ENCODE peak calls at places on chromosomes 1 and 21, in nine cellular contexts. One of them, this sample, is unnamed.
A peak's percentile ranks its signal among the peaks of the same experiment; 100 is the strongest.

GRCh38 chr1:27525296-27526271 is 35.6 kb upstream of the WASF2 start:
- DNase-seq in iPS DF 6.9: no peak
- DNase-seq in aorta: no peak
- DNase-seq in OCI-LY7: peak; percentile 87
- DNase-seq in mammary epithelial cell: peak; percentile 69
- DNase-seq in GM23338: peak; percentile 90
- DNase-seq in endothelial cell of umbilical vein: no peak
- DNase-seq in hepatocyte: peak; percentile 92
- DNase-seq in cardiac muscle cell: peak; percentile 75
- DNase-seq in this sample: peak; percentile 76

GRCh38 chr1:53579221-53580008 is 120.2 kb downstream of the DMRTB1 start:
- DNase-seq in GM23338: no peak
- DNase-seq in aorta: peak; percentile 11
- DNase-seq in OCI-LY7: no peak
- DNase-seq in iPS DF 6.9: no peak
- DNase-seq in endothelial cell of umbilical vein: no peak
- DNase-seq in cardiac muscle cell: no peak
- DNase-seq in mammary epithelial cell: no peak
- DNase-seq in hepatocyte: no peak
- DNase-seq in this sample: no peak

GRCh38 chr1:97094257-97094972 is 372.8 kb downstream of the PTBP2 start:
- DNase-seq in GM23338: no peak
- DNase-seq in mammary epithelial cell: peak; percentile 89
- DNase-seq in hepatocyte: no peak
- DNase-seq in iPS DF 6.9: no peak
- DNase-seq in OCI-LY7: no peak
- DNase-seq in cardiac muscle cell: peak; percentile 79
- DNase-seq in endothelial cell of umbilical vein: peak; percentile 64
- DNase-seq in aorta: no peak
- DNase-seq in this sample: peak; percentile 77

GRCh38 chr1:2980073-2980791 is 41.0 kb upstream of the ACTRT2 start:
- DNase-seq in iPS DF 6.9: no peak
- DNase-seq in cardiac muscle cell: no peak
- DNase-seq in GM23338: no peak
- DNase-seq in OCI-LY7: no peak
- DNase-seq in mammary epithelial cell: no peak
- DNase-seq in hepatocyte: no peak
- DNase-seq in aorta: peak; percentile 70
- DNase-seq in endothelial cell of umbilical vein: no peak
- DNase-seq in this sample: no peak

GRCh38 chr1:19015476-19015875 is 59.0 kb upstream of the IFFO2 start:
- DNase-seq in OCI-LY7: no peak
- DNase-seq in hepatocyte: no peak
- DNase-seq in endothelial cell of umbilical vein: no peak
- DNase-seq in iPS DF 6.9: no peak
- DNase-seq in aorta: no peak
- DNase-seq in GM23338: no peak
- DNase-seq in cardiac muscle cell: no peak
- DNase-seq in mammary epithelial cell: no peak
- DNase-seq in this sample: no peak

GRCh38 chr1:6351480-6352137 is 42.0 kb downstream of the ACOT7 start:
- DNase-seq in hepatocyte: no peak
- DNase-seq in cardiac muscle cell: no peak
- DNase-seq in GM23338: no peak
- DNase-seq in iPS DF 6.9: no peak
- DNase-seq in mammary epithelial cell: peak; percentile 51
- DNase-seq in OCI-LY7: no peak
- DNase-seq in aorta: no peak
- DNase-seq in endothelial cell of umbilical vein: no peak
- DNase-seq in this sample: no peak

GRCh38 chr21:42156690-42157605 is 62.0 kb upstream of the ABCG1 start:
- DNase-seq in cardiac muscle cell: peak; percentile 38
- DNase-seq in aorta: no peak
- DNase-seq in mammary epithelial cell: no peak
- DNase-seq in OCI-LY7: no peak
- DNase-seq in hepatocyte: no peak
- DNase-seq in GM23338: no peak
- DNase-seq in endothelial cell of umbilical vein: peak; percentile 38
- DNase-seq in iPS DF 6.9: no peak
- DNase-seq in this sample: peak; percentile 27

GRCh38 chr1:146012703-146013565 is 8.6 kb downstream of the HJV start:
- DNase-seq in mammary epithelial cell: peak; percentile 65
- DNase-seq in aorta: no peak
- DNase-seq in endothelial cell of umbilical vein: peak; percentile 84
- DNase-seq in hepatocyte: peak; percentile 77
- DNase-seq in GM23338: peak; percentile 78
- DNase-seq in cardiac muscle cell: peak; percentile 83
- DNase-seq in iPS DF 6.9: no peak
- DNase-seq in OCI-LY7: peak; percentile 76
- DNase-seq in this sample: peak; percentile 92

GRCh38 chr1:50979964-50980363 is 9.9 kb downstream of the CDKN2C start:
- DNase-seq in iPS DF 6.9: no peak
- DNase-seq in cardiac muscle cell: no peak
- DNase-seq in GM23338: no peak
- DNase-seq in aorta: no peak
- DNase-seq in hepatocyte: no peak
- DNase-seq in endothelial cell of umbilical vein: no peak
- DNase-seq in OCI-LY7: no peak
- DNase-seq in mammary epithelial cell: no peak
- DNase-seq in this sample: no peak

GRCh38 chr1:46202975-46203737 is at the start of gene LURAP1:
- DNase-seq in iPS DF 6.9: no peak
- DNase-seq in endothelial cell of umbilical vein: peak; percentile 60
- DNase-seq in aorta: peak; percentile 92
- DNase-seq in mammary epithelial cell: peak; percentile 70
- DNase-seq in cardiac muscle cell: peak; percentile 74
- DNase-seq in OCI-LY7: peak; percentile 60
- DNase-seq in GM23338: peak; percentile 65
- DNase-seq in hepatocyte: peak; percentile 61
- DNase-seq in this sample: peak; percentile 83

GRCh38 chr1:1033731-1034437 is 14.0 kb downstream of the AGRN start:
- DNase-seq in cardiac muscle cell: no peak
- DNase-seq in iPS DF 6.9: no peak
- DNase-seq in mammary epithelial cell: no peak
- DNase-seq in hepatocyte: no peak
- DNase-seq in endothelial cell of umbilical vein: no peak
- DNase-seq in GM23338: peak; percentile 66
- DNase-seq in OCI-LY7: no peak
- DNase-seq in aorta: no peak
- DNase-seq in this sample: peak; percentile 42

GRCh38 chr1:185360714-185361113 is 43.7 kb upstream of the IVNS1ABP start:
- DNase-seq in iPS DF 6.9: no peak
- DNase-seq in GM23338: no peak
- DNase-seq in endothelial cell of umbilical vein: peak; percentile 30
- DNase-seq in cardiac muscle cell: peak; percentile 42
- DNase-seq in aorta: no peak
- DNase-seq in mammary epithelial cell: no peak
- DNase-seq in hepatocyte: no peak
- DNase-seq in OCI-LY7: no peak
- DNase-seq in this sample: no peak

GRCh38 chr1:104787866-104788510 is 1038.3 kb downstream of the AMY1C start:
- DNase-seq in GM23338: no peak
- DNase-seq in OCI-LY7: no peak
- DNase-seq in mammary epithelial cell: no peak
- DNase-seq in aorta: no peak
- DNase-seq in endothelial cell of umbilical vein: no peak
- DNase-seq in iPS DF 6.9: no peak
- DNase-seq in hepatocyte: no peak
- DNase-seq in cardiac muscle cell: no peak
- DNase-seq in this sample: no peak

GRCh38 chr1:153509036-153509435 is 26.8 kb downstream of the S100A6 start:
- DNase-seq in OCI-LY7: no peak
- DNase-seq in endothelial cell of umbilical vein: no peak
- DNase-seq in GM23338: no peak
- DNase-seq in cardiac muscle cell: no peak
- DNase-seq in aorta: no peak
- DNase-seq in hepatocyte: no peak
- DNase-seq in mammary epithelial cell: peak; percentile 44
- DNase-seq in iPS DF 6.9: no peak
- DNase-seq in this sample: no peak

GRCh38 chr1:237473896-237474295 is 416.8 kb downstream of the ZP4 start:
- DNase-seq in mammary epithelial cell: no peak
- DNase-seq in aorta: no peak
- DNase-seq in iPS DF 6.9: no peak
- DNase-seq in GM23338: no peak
- DNase-seq in cardiac muscle cell: no peak
- DNase-seq in endothelial cell of umbilical vein: no peak
- DNase-seq in hepatocyte: no peak
- DNase-seq in OCI-LY7: no peak
- DNase-seq in this sample: no peak

DNA sequence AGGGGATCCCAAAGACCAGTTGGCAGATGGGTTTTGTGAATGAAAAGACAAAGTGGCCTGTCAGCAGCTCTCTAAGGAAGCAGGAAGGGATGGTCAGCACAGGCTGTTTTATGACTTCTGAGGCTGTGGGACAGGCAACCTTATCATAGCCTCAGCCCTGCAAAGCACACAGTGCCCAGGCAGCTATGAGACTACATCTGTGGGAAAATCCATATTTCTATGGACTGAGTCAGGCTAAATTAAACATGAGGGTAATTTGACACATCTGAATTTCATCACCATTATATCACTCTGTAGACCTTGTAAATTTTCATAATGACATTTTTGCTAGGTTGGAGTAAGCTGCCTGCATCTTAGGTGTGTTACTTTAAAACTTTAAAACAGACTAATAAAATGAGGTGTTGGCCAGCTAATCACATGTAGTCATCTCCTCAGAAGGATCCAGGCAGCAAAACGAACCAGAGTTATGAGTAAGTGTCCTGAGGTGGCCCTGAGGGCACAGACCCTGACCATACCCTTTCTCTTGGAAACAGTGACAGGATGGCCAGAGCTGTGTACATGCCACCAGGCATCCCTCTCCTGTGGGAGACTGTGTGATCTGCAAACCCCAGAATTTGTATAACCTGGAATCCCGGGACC is 14.6 kb downstream of the NGF start:
- DNase-seq in iPS DF 6.9: no peak
- DNase-seq in GM23338: no peak
- DNase-seq in endothelial cell of umbilical vein: no peak
- DNase-seq in OCI-LY7: no peak
- DNase-seq in cardiac muscle cell: no peak
- DNase-seq in aorta: no peak
- DNase-seq in mammary epithelial cell: peak; percentile 71
- DNase-seq in hepatocyte: peak; percentile 62
- DNase-seq in this sample: peak; percentile 45
- H3K4me3 ChIP-seq in iPS DF 6.9: no peak overlapping the region
- H3K4me3 ChIP-seq in GM23338: no peak overlapping the region
- H3K4me3 ChIP-seq in endothelial cell of umbilical vein: no peak overlapping the region
- H3K4me3 ChIP-seq in OCI-LY7: no peak overlapping the region
- H3K4me3 ChIP-seq in cardiac muscle cell: no peak overlapping the region
- H3K4me3 ChIP-seq in aorta: no peak overlapping the region
- H3K4me3 ChIP-seq in mammary epithelial cell: no peak overlapping the region
- H3K4me3 ChIP-seq in hepatocyte: no peak overlapping the region
- H3K4me3 ChIP-seq in this sample: no peak overlapping the region

GRCh38 chr1:160799641-160800040 is 3.7 kb downstream of the LY9 start:
- DNase-seq in endothelial cell of umbilical vein: no peak
- DNase-seq in mammary epithelial cell: no peak
- DNase-seq in hepatocyte: no peak
- DNase-seq in aorta: no peak
- DNase-seq in GM23338: no peak
- DNase-seq in iPS DF 6.9: no peak
- DNase-seq in OCI-LY7: no peak
- DNase-seq in cardiac muscle cell: no peak
- DNase-seq in this sample: no peak
- H3K4me1 ChIP-seq in endothelial cell of umbilical vein: no peaks in the 10 kb centered on the region
- H3K4me1 ChIP-seq in mammary epithelial cell: no peaks in the 10 kb centered on the region
- H3K4me1 ChIP-seq in hepatocyte: no peaks in the 10 kb centered on the region
- H3K4me1 ChIP-seq in aorta: no peaks in the 10 kb centered on the region
- H3K4me1 ChIP-seq in GM23338: no peaks in the 10 kb centered on the region
- H3K4me1 ChIP-seq in iPS DF 6.9: no peaks in the 10 kb centered on the region
- H3K4me1 ChIP-seq in OCI-LY7: peaks cover 57% of the 10 kb centered on the region
- H3K4me1 ChIP-seq in cardiac muscle cell: no peaks in the 10 kb centered on the region
- H3K4me1 ChIP-seq in this sample: no peaks in the 10 kb centered on the region

GRCh38 chr1:39890880-39891279 is 7.6 kb upstream of the TRIT1 start:
- DNase-seq in aorta: no peak
- DNase-seq in endothelial cell of umbilical vein: no peak
- DNase-seq in GM23338: no peak
- DNase-seq in iPS DF 6.9: no peak
- DNase-seq in mammary epithelial cell: no peak
- DNase-seq in OCI-LY7: no peak
- DNase-seq in cardiac muscle cell: no peak
- DNase-seq in hepatocyte: no peak
- DNase-seq in this sample: no peak

GRCh38 chr1:39895096-39895495 is 6.6 kb downstream of the MYCL start:
- DNase-seq in cardiac muscle cell: no peak
- DNase-seq in iPS DF 6.9: no peak
- DNase-seq in endothelial cell of umbilical vein: no peak
- DNase-seq in aorta: no peak
- DNase-seq in hepatocyte: no peak
- DNase-seq in GM23338: no peak
- DNase-seq in mammary epithelial cell: peak; percentile 58
- DNase-seq in OCI-LY7: no peak
- DNase-seq in this sample: no peak

GRCh38 chr1:39890267-39890666 is 7.0 kb upstream of the TRIT1 start:
- DNase-seq in cardiac muscle cell: no peak
- DNase-seq in aorta: no peak
- DNase-seq in GM23338: no peak
- DNase-seq in OCI-LY7: no peak
- DNase-seq in iPS DF 6.9: no peak
- DNase-seq in mammary epithelial cell: no peak
- DNase-seq in hepatocyte: no peak
- DNase-seq in endothelial cell of umbilical vein: no peak
- DNase-seq in this sample: no peak

GRCh38 chr1:39895731-39896480 is 5.8 kb downstream of the MYCL start:
- DNase-seq in iPS DF 6.9: no peak
- DNase-seq in cardiac muscle cell: no peak
- DNase-seq in hepatocyte: no peak
- DNase-seq in GM23338: no peak
- DNase-seq in OCI-LY7: no peak
- DNase-seq in aorta: no peak
- DNase-seq in endothelial cell of umbilical vein: no peak
- DNase-seq in mammary epithelial cell: no peak
- DNase-seq in this sample: no peak

GRCh38 chr1:39892611-39893595 is 8.8 kb downstream of the MYCL start:
- DNase-seq in GM23338: peak; percentile 91
- DNase-seq in endothelial cell of umbilical vein: peak; percentile 47
- DNase-seq in aorta: no peak
- DNase-seq in mammary epithelial cell: peak; percentile 64
- DNase-seq in iPS DF 6.9: no peak
- DNase-seq in hepatocyte: peak; percentile 52
- DNase-seq in OCI-LY7: no peak
- DNase-seq in cardiac muscle cell: peak; percentile 85
- DNase-seq in this sample: peak; percentile 71
- H3K4me3 ChIP-seq in GM23338: peak overlapping the region; percentile 38
- H3K4me3 ChIP-seq in endothelial cell of umbilical vein: no peak overlapping the region
- H3K4me3 ChIP-seq in aorta: no peak overlapping the region
- H3K4me3 ChIP-seq in mammary epithelial cell: no peak overlapping the region
- H3K4me3 ChIP-seq in iPS DF 6.9: no peak overlapping the region
- H3K4me3 ChIP-seq in hepatocyte: no peak overlapping the region
- H3K4me3 ChIP-seq in OCI-LY7: no peak overlapping the region
- H3K4me3 ChIP-seq in cardiac muscle cell: no peak overlapping the region
- H3K4me3 ChIP-seq in this sample: peak overlapping the region; percentile 53

GRCh38 chr1:170711682-170712081 is 47.8 kb downstream of the PRRX1 start:
- DNase-seq in GM23338: no peak
- DNase-seq in iPS DF 6.9: no peak
- DNase-seq in hepatocyte: no peak
- DNase-seq in endothelial cell of umbilical vein: no peak
- DNase-seq in OCI-LY7: no peak
- DNase-seq in aorta: no peak
- DNase-seq in cardiac muscle cell: peak; percentile 47
- DNase-seq in mammary epithelial cell: peak; percentile 33
- DNase-seq in this sample: peak; percentile 54
- H3K4me1 ChIP-seq in GM23338: no peaks in the 10 kb centered on the region
- H3K4me1 ChIP-seq in iPS DF 6.9: no peaks in the 10 kb centered on the region
- H3K4me1 ChIP-seq in hepatocyte: no peaks in the 10 kb centered on the region
- H3K4me1 ChIP-seq in endothelial cell of umbilical vein: peaks cover 26% of the 10 kb centered on the region
- H3K4me1 ChIP-seq in OCI-LY7: no peaks in the 10 kb centered on the region
- H3K4me1 ChIP-seq in aorta: peaks cover 1% of the 10 kb centered on the region
- H3K4me1 ChIP-seq in cardiac muscle cell: no peaks in the 10 kb centered on the region
- H3K4me1 ChIP-seq in mammary epithelial cell: peaks cover 22% of the 10 kb centered on the region
- H3K4me1 ChIP-seq in this sample: peaks cover 54% of the 10 kb centered on the region

This sample was measured in adipocyte.